ENCODE peak calls at places on chromosomes 5 and 9, in four cellular contexts. One of them, this sample, is unnamed.

GRCh38 chr5:42090162-42090561 is 165.1 kb downstream of the FBXO4 start:
- DNase-seq in IMR-90: no peak
- DNase-seq in CD4-positive, alpha-beta T cell: no peak
- DNase-seq in lower leg skin: no peak
- DNase-seq in this sample: no peak

GRCh38 chr9:125994066-125994943 is 247.1 kb downstream of the PBX3 start:
- DNase-seq in lower leg skin: no peak
- DNase-seq in IMR-90: no peak
- DNase-seq in CD4-positive, alpha-beta T cell: no peak
- DNase-seq in this sample: peak

GRCh38 chr5:155049569-155050383 is 36.2 kb downstream of the KIF4B start:
- DNase-seq in lower leg skin: no peak
- DNase-seq in CD4-positive, alpha-beta T cell: no peak
- DNase-seq in IMR-90: peak
- DNase-seq in this sample: no peak

GRCh38 chr5:86861514-86861913 is 243.8 kb downstream of the COX7C start:
- DNase-seq in CD4-positive, alpha-beta T cell: no peak
- DNase-seq in IMR-90: no peak
- DNase-seq in lower leg skin: no peak
- DNase-seq in this sample: no peak

GRCh38 chr5:75668988-75669760 is 48.1 kb downstream of the POC5 start:
- DNase-seq in lower leg skin: no peak
- DNase-seq in CD4-positive, alpha-beta T cell: peak
- DNase-seq in IMR-90: peak
- DNase-seq in this sample: no peak

GRCh38 chr5:126233256-126233655 is 190.0 kb upstream of the GRAMD2B start:
- DNase-seq in CD4-positive, alpha-beta T cell: no peak
- DNase-seq in lower leg skin: no peak
- DNase-seq in IMR-90: no peak
- DNase-seq in this sample: no peak

GRCh38 chr5:103804714-103805113 is 242.1 kb upstream of the NUDT12 start:
- DNase-seq in CD4-positive, alpha-beta T cell: no peak
- DNase-seq in lower leg skin: no peak
- DNase-seq in IMR-90: peak
- DNase-seq in this sample: no peak

GRCh38 chr9:1005043-1005667 is 28.7 kb downstream of the DMRT3 start:
- DNase-seq in CD4-positive, alpha-beta T cell: no peak
- DNase-seq in IMR-90: peak
- DNase-seq in lower leg skin: no peak
- DNase-seq in this sample: no peak

GRCh38 chr5:172453206-172453985 is 929 bp downstream of the SH3PXD2B start:
- DNase-seq in CD4-positive, alpha-beta T cell: no peak
- DNase-seq in lower leg skin: peak
- DNase-seq in IMR-90: peak
- DNase-seq in this sample: no peak

GRCh38 chr9:12503606-12504122 is 189.5 kb upstream of the TYRP1 start:
- DNase-seq in IMR-90: no peak
- DNase-seq in lower leg skin: no peak
- DNase-seq in CD4-positive, alpha-beta T cell: no peak
- DNase-seq in this sample: no peak

GRCh38 chr5:79075646-79076426 is 6.3 kb downstream of the BHMT2 start:
- DNase-seq in IMR-90: no peak
- DNase-seq in lower leg skin: no peak
- DNase-seq in CD4-positive, alpha-beta T cell: no peak
- DNase-seq in this sample: no peak

GRCh38 chr9:135505406-135506187 is 5.1 kb downstream of the MRPS2 start:
- DNase-seq in CD4-positive, alpha-beta T cell: no peak
- DNase-seq in IMR-90: no peak
- DNase-seq in lower leg skin: no peak
- DNase-seq in this sample: peak

GRCh38 chr5:108521841-108522506 is 140.1 kb upstream of the FBXL17 start:
- DNase-seq in lower leg skin: no peak
- DNase-seq in IMR-90: peak
- DNase-seq in CD4-positive, alpha-beta T cell: no peak
- DNase-seq in this sample: no peak

GRCh38 chr5:104987074-104987473 is 1424.5 kb upstream of the NUDT12 start:
- DNase-seq in lower leg skin: no peak
- DNase-seq in IMR-90: no peak
- DNase-seq in CD4-positive, alpha-beta T cell: no peak
- DNase-seq in this sample: no peak

GRCh38 chr5:116444373-116445058 is 130.1 kb downstream of the SEMA6A start:
- DNase-seq in IMR-90: no peak
- DNase-seq in CD4-positive, alpha-beta T cell: no peak
- DNase-seq in lower leg skin: no peak
- DNase-seq in this sample: no peak

GRCh38 chr5:42970636-42971559 is 69.2 kb downstream of the ANXA2R start:
- DNase-seq in lower leg skin: no peak
- DNase-seq in CD4-positive, alpha-beta T cell: no peak
- DNase-seq in IMR-90: no peak
- DNase-seq in this sample: no peak

GRCh38 chr9:133142657-133143592 is 20.8 kb downstream of the GBGT1 start:
- DNase-seq in CD4-positive, alpha-beta T cell: peak
- DNase-seq in IMR-90: no peak
- DNase-seq in lower leg skin: peak
- DNase-seq in this sample: no peak

GRCh38 chr9:37694355-37694754 is 43.6 kb downstream of the FRMPD1 start:
- DNase-seq in CD4-positive, alpha-beta T cell: no peak
- DNase-seq in IMR-90: no peak
- DNase-seq in lower leg skin: no peak
- DNase-seq in this sample: no peak

GRCh38 chr5:66779535-66779934 is 183.3 kb downstream of the MAST4 start:
- DNase-seq in IMR-90: no peak
- DNase-seq in lower leg skin: no peak
- DNase-seq in CD4-positive, alpha-beta T cell: no peak
- DNase-seq in this sample: no peak

GRCh38 chr9:89502038-89502601 is 4.2 kb upstream of the SEMA4D start:
- DNase-seq in lower leg skin: peak
- DNase-seq in CD4-positive, alpha-beta T cell: peak
- DNase-seq in IMR-90: no peak
- DNase-seq in this sample: no peak

GRCh38 chr5:112738180-112738560 is 485 bp downstream of the APC start:
- DNase-seq in IMR-90: no peak
- DNase-seq in CD4-positive, alpha-beta T cell: no peak
- DNase-seq in lower leg skin: no peak
- DNase-seq in this sample: no peak

GRCh38 chr5:862367-863243 is 11.8 kb upstream of the ZDHHC11 start:
- DNase-seq in IMR-90: peak
- DNase-seq in lower leg skin: no peak
- DNase-seq in CD4-positive, alpha-beta T cell: no peak
- DNase-seq in this sample: no peak

GRCh38 chr5:137636846-137637515 is 98.9 kb downstream of the KLHL3 start:
- DNase-seq in IMR-90: no peak
- DNase-seq in CD4-positive, alpha-beta T cell: no peak
- DNase-seq in lower leg skin: peak
- DNase-seq in this sample: no peak

DNA sequence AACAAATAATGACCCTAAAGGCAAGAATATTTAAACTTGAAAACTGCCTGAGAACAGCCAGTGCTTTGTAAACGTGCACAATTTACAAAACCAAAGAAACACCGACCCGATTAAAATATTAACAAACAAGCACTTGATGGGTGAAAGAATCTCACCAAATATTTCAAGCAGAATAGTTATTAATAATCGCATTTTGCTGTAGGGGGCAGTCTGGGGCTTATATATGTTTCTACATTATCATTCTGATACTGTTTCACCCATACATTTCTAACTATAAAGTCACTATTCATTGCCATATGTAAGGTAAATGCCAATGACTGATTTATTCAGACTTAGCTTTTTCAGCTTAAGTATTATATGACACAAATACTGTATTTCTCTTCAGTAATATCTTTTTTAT is 37.7 kb downstream of the UBAP2 start:
- DNase-seq in lower leg skin: no peak
- DNase-seq in IMR-90: no peak
- DNase-seq in CD4-positive, alpha-beta T cell: no peak
- DNase-seq in this sample: no peak
- TF ChIP-seq CTCF in lower leg skin: no peak
- TF ChIP-seq CTCF in IMR-90: peak
- TF ChIP-seq CTCF in CD4-positive, alpha-beta T cell: peak
- TF ChIP-seq CTCF in this sample: peak

GRCh38 chr5:94113087-94113486 is 371.7 kb upstream of the POU5F2 start:
- DNase-seq in lower leg skin: no peak
- DNase-seq in IMR-90: no peak
- DNase-seq in CD4-positive, alpha-beta T cell: no peak
- DNase-seq in this sample: no peak

GRCh38 chr5:94111209-94112004 is 370.0 kb upstream of the POU5F2 start:
- DNase-seq in CD4-positive, alpha-beta T cell: peak
- DNase-seq in IMR-90: peak
- DNase-seq in lower leg skin: peak
- DNase-seq in this sample: peak
- TF ChIP-seq CTCF in CD4-positive, alpha-beta T cell: no peak
- TF ChIP-seq CTCF in IMR-90: peak
- TF ChIP-seq CTCF in lower leg skin: no peak
- TF ChIP-seq CTCF in this sample: peak

GRCh38 chr5:90930756-90931431 is 372.3 kb downstream of the ADGRV1 start:
- DNase-seq in CD4-positive, alpha-beta T cell: no peak
- DNase-seq in IMR-90: peak
- DNase-seq in lower leg skin: no peak
- DNase-seq in this sample: no peak

GRCh38 chr5:90933298-90933697 is 374.7 kb downstream of the ADGRV1 start:
- DNase-seq in lower leg skin: no peak
- DNase-seq in IMR-90: no peak
- DNase-seq in CD4-positive, alpha-beta T cell: no peak
- DNase-seq in this sample: no peak

GRCh38 chr5:90934738-90935137 is 376.1 kb downstream of the ADGRV1 start:
- DNase-seq in IMR-90: no peak
- DNase-seq in CD4-positive, alpha-beta T cell: no peak
- DNase-seq in lower leg skin: no peak
- DNase-seq in this sample: no peak

GRCh38 chr5:90932052-90932699 is 373.6 kb downstream of the ADGRV1 start:
- DNase-seq in lower leg skin: no peak
- DNase-seq in IMR-90: peak
- DNase-seq in CD4-positive, alpha-beta T cell: no peak
- DNase-seq in this sample: no peak

DNA sequence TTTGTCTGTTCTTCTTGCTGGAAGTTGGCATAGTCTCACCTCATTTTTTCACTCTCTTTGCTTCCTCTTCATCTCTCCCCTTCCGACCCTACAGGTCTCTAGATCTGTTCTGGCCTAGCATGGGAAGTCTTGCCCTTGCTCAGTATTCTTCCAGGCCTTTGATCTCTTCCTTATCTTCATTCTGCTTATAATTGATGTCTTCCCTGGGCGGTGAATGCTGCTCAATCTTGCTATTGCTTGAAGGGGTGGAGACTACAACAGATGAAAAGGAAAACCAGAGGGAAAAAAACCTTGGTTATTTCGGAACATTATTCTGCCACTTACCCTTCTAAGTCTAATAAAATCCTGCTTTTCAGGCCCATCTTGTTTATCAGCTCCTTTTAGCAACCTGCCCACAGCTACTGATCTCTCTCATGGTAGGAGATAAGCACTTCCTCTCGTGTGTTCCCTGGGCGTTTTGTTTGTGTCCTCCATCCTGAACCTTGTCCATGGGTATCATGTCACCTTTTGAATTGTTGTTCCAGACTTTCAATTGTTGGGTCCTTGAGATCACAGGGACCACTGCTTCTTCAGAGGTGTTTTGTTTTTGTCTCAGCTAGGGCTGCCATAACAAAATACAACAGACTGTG is 375.6 kb downstream of the ADGRV1 start:
- DNase-seq in IMR-90: no peak
- DNase-seq in CD4-positive, alpha-beta T cell: no peak
- DNase-seq in lower leg skin: no peak
- DNase-seq in this sample: no peak
- TF ChIP-seq CTCF in IMR-90: no peak
- TF ChIP-seq CTCF in CD4-positive, alpha-beta T cell: no peak
- TF ChIP-seq CTCF in lower leg skin: no peak
- TF ChIP-seq CTCF in this sample: no peak

DNA sequence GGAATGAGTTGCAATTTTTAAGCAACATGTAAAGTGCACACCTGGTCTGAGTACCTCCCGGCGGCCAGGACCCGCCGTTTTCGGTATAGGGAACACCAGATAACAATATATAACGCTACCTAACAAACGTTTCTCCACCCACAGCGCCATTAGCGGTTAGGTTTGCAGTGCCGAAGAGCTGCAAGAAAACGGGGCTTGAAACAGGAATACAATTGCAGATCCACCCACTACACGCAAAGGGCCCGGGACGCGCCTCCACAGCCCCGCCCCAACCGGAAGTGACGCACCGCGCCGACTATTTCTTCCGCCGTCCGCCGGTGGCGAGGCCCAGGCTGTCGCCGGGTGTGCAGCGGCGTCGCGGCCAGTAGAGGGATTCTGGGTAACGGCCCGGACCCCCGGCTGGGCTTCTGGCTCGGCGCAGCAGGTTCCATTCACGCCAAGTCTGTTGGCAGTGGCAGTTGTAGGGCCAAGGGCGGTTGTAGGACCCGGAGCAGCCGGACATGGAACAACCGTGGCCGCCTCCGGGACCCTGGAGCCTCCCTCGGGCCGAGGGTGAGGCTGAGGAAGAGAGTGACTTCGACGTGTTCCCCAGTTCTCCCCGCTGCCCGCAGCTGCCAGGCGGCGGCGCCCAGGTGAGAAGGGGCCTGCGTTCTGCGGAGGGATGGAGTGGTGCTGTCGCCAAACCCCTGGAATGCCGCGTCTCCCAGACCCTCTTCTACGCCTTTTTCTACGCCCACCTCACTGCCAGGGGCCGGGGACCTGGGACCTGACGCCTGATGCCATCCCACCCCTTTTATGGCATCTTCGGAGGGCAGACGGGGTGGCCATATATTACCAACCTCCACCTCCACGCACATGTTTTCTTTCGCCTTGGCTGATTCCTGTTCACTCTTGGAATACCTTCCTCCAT is at the start of gene CDC37L1:
- DNase-seq in CD4-positive, alpha-beta T cell: peak
- DNase-seq in lower leg skin: peak
- DNase-seq in IMR-90: peak
- DNase-seq in this sample: peak
- TF ChIP-seq CTCF in CD4-positive, alpha-beta T cell: peak
- TF ChIP-seq CTCF in lower leg skin: no peak
- TF ChIP-seq CTCF in IMR-90: peak
- TF ChIP-seq CTCF in this sample: peak

This sample was measured in chondrocyte.